ENCODE peak calls at places on chromosomes 16 and 17, in six cellular contexts. One of them, this sample, is unnamed.

GRCh38 chr16:2500634-2500936 is 13.2 kb upstream of the ATP6V0C start:
- DNase-seq in H9: peak; percentile 67
- DNase-seq in posterior cingulate gyrus: no peak
- DNase-seq in HT-29: no peak
- DNase-seq in NCI-H2081: no peak
- DNase-seq in PC-9: no peak
- DNase-seq in this sample: no peak

GRCh38 chr17:9646556-9646905 is 1.2 kb downstream of the USP43 start:
- DNase-seq in H9: no peak
- DNase-seq in posterior cingulate gyrus: no peak
- DNase-seq in HT-29: peak; percentile 29
- DNase-seq in NCI-H2081: no peak
- DNase-seq in PC-9: no peak
- DNase-seq in this sample: no peak

GRCh38 chr16:75192606-75193264 is 14.2 kb downstream of the CTRB2 start:
- DNase-seq in H9: no peak
- DNase-seq in posterior cingulate gyrus: no peak
- DNase-seq in HT-29: no peak
- DNase-seq in NCI-H2081: no peak
- DNase-seq in PC-9: peak; percentile 57
- DNase-seq in this sample: no peak

GRCh38 chr16:50154369-50154947 is 1.4 kb downstream of the TENT4B start:
- DNase-seq in H9: no peak
- DNase-seq in posterior cingulate gyrus: no peak
- DNase-seq in HT-29: peak; percentile 28
- DNase-seq in NCI-H2081: no peak
- DNase-seq in PC-9: no peak
- DNase-seq in this sample: no peak

GRCh38 chr17:58504826-58505351 is 9.5 kb downstream of the MTMR4 start:
- DNase-seq in H9: no peak
- DNase-seq in posterior cingulate gyrus: no peak
- DNase-seq in HT-29: no peak
- DNase-seq in NCI-H2081: no peak
- DNase-seq in PC-9: peak; percentile 11
- DNase-seq in this sample: no peak

GRCh38 chr16:50303605-50304466 is 37.5 kb downstream of the ADCY7 start:
- DNase-seq in H9: peak; percentile 24
- DNase-seq in posterior cingulate gyrus: peak; percentile 70
- DNase-seq in HT-29: no peak
- DNase-seq in NCI-H2081: no peak
- DNase-seq in PC-9: no peak
- DNase-seq in this sample: no peak

GRCh38 chr17:27793168-27793905 is 7.0 kb downstream of the NOS2 start:
- DNase-seq in H9: peak; percentile 52
- DNase-seq in posterior cingulate gyrus: peak; percentile 80
- DNase-seq in HT-29: no peak
- DNase-seq in NCI-H2081: no peak
- DNase-seq in PC-9: no peak
- DNase-seq in this sample: no peak

GRCh38 chr16:83356266-83356665 is 451.5 kb upstream of the HSBP1 start:
- DNase-seq in H9: peak; percentile 35
- DNase-seq in posterior cingulate gyrus: no peak
- DNase-seq in HT-29: peak; percentile 63
- DNase-seq in NCI-H2081: peak; percentile 48
- DNase-seq in PC-9: no peak
- DNase-seq in this sample: peak; percentile 29

This sample was measured in NCI-H2171.